ENCODE peak calls at places on chromosome 10, in four cellular contexts. A is H9, J is mesendoderm, M is H1. H is an unnamed sample.

GRCh38 chr10:109007514-109007913 is 915.8 kb downstream of the XPNPEP1 start:
- DNase-seq in A (no peak), J (no peak), M (no peak), H (no peak)

GRCh38 chr10:24974978-24975377 is 22.6 kb upstream of the PRTFDC1 start:
- DNase-seq in A (no peak), J (no peak), M (no peak), H (peak; percentile 74)

GRCh38 chr10:30151581-30152389 is 92.4 kb upstream of the JCAD start:
- DNase-seq in A (peak; percentile 49), J (peak; percentile 83), M (peak; percentile 2), H (peak; percentile 88)

GRCh38 chr10:122165914-122166313 is 105.2 kb upstream of the BTBD16 start:
- DNase-seq in A (no peak), J (no peak), M (no peak), H (no peak)

GRCh38 chr10:48814933-48815332 is 124.7 kb downstream of the LRRC18 start:
- DNase-seq in A (no peak), J (no peak), M (no peak), H (no peak)

GRCh38 chr10:4083509-4084003 is 298.5 kb upstream of the KLF6 start:
- DNase-seq in A (no peak), J (peak; percentile 96), M (no peak), H (no peak)

GRCh38 chr10:17836917-17837316 is 27.8 kb downstream of the MRC1 start:
- DNase-seq in A (peak; percentile 61), J (peak; percentile 97), M (peak; percentile 15), H (peak; percentile 62)

GRCh38 chr10:74870191-74870590 is 43.8 kb downstream of the KAT6B start:
- DNase-seq in A (no peak), J (no peak), M (no peak), H (no peak)

GRCh38 chr10:35331894-35332640 is 4.2 kb upstream of the CCNY start:
- DNase-seq in A (no peak), J (no peak), M (no peak), H (peak; percentile 97)

GRCh38 chr10:73956476-73957338 is 41.2 kb upstream of the VCL start:
- DNase-seq in A (no peak), J (no peak), M (no peak), H (peak; percentile 62)

GRCh38 chr10:66931340-66931948 is 5.6 kb downstream of the LRRTM3 start:
- DNase-seq in A (no peak), J (peak; percentile 67), M (no peak), H (peak; percentile 77)

GRCh38 chr10:83212632-83213349 is 926.5 kb upstream of the GHITM start:
- DNase-seq in A (no peak), J (peak; percentile 22), M (no peak), H (no peak)

GRCh38 chr10:86729677-86730076 is 26.7 kb upstream of the BMPR1A start:
- DNase-seq in A (no peak), J (no peak), M (no peak), H (no peak)

GRCh38 chr10:7700577-7701125 is 2.5 kb upstream of the ITIH2 start:
- DNase-seq in A (no peak), J (no peak), M (no peak), H (no peak)

GRCh38 chr10:73000973-73001372 is 46.4 kb upstream of the PLA2G12B start:
- DNase-seq in A (no peak), J (no peak), M (no peak), H (no peak)

GRCh38 chr10:102740229-102740628 is 3.5 kb upstream of the WBP1L start:
- DNase-seq in A (no peak), J (no peak), M (no peak), H (no peak)

GRCh38 chr10:109894516-109894915 is 28.8 kb downstream of the XPNPEP1 start:
- DNase-seq in A (peak; percentile 24), J (no peak), M (no peak), H (peak; percentile 88)

GRCh38 chr10:16792675-16793074 is 24.5 kb downstream of the RSU1 start:
- DNase-seq in A (no peak), J (no peak), M (no peak), H (peak; percentile 47)

GRCh38 chr10:24897326-24897926 is 55.0 kb downstream of the PRTFDC1 start:
- DNase-seq in A (no peak), J (peak; percentile 89), M (no peak), H (peak; percentile 78)

GRCh38 chr10:96673318-96674099 is 46.8 kb downstream of the PIK3AP1 start:
- DNase-seq in A (no peak), J (no peak), M (no peak), H (peak; percentile 63)

GRCh38 chr10:34507217-34507616 is 307.9 kb downstream of the PARD3 start:
- DNase-seq in A (no peak), J (peak; percentile 64), M (no peak), H (no peak)

GRCh38 chr10:114822771-114823463 is 1.3 kb downstream of the FHIP2A start:
- DNase-seq in A (no peak), J (no peak), M (no peak), H (peak; percentile 74)

GRCh38 chr10:23461557-23461956 is 22.7 kb downstream of the OTUD1 start:
- DNase-seq in A (no peak), J (peak; percentile 31), M (no peak), H (no peak)

GRCh38 chr10:15370741-15371701 is at the start of gene FAM171A1:
- DNase-seq in A (peak; percentile 69), J (peak; percentile 82), M (no peak), H (peak; percentile 29)

GRCh38 chr10:69241575-69241974 is 21.4 kb downstream of the HKDC1 start:
- DNase-seq in A (no peak), J (no peak), M (no peak), H (no peak)

GRCh38 chr10:50990568-50991495 is 83.5 kb upstream of the PRKG1 start:
- DNase-seq in A (peak; percentile 54), J (peak; percentile 41), M (no peak), H (peak; percentile 95)

GRCh38 chr10:86662186-86663045 is 5.9 kb upstream of the LDB3 start:
- DNase-seq in A (no peak), J (no peak), M (no peak), H (no peak)

GRCh38 chr10:70601775-70602174 is 766 bp downstream of the PRF1 start:
- DNase-seq in A (no peak), J (no peak), M (no peak), H (no peak)

GRCh38 chr10:80407836-80408197 is 534 bp upstream of the PRXL2A start:
- DNase-seq in A (peak; percentile 57), J (peak; percentile 47), M (no peak), H (no peak)

GRCh38 chr10:1406172-1406975 is 331.0 kb downstream of the ADARB2 start:
- DNase-seq in A (no peak), J (no peak), M (no peak), H (no peak)

GRCh38 chr10:63608511-63608910 is 87.3 kb downstream of the REEP3 start:
- DNase-seq in A (no peak), J (no peak), M (no peak), H (no peak)

GRCh38 chr10:125661942-125662515 is 20.9 kb downstream of the TEX36 start:
- DNase-seq in A (no peak), J (peak; percentile 29), M (no peak), H (peak; percentile 55)

GRCh38 chr10:125661418-125661941 is 21.5 kb downstream of the TEX36 start:
- DNase-seq in A (no peak), J (no peak), M (no peak), H (no peak)

DNA sequence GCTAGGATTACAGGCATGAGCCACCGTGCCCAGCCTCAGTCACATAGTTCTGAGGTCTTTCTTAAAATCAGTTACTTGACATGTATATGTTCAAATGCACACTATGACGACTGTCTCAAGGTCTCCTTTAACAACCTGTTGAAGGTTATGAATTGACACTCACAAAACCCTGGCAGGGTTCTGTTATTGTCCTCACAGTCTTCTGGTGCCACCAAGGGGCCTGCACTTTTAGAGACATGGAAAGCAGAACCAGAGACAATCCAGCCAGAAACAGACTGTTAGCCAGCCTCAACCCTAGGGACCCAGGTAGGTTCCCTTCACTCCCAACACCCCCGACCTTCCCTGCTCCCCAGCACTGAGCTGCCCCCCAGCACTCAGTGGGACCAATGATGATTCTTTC is 26.4 kb downstream of the TEX36 start:
- DNase-seq in A (no peak), J (no peak), M (no peak), H (no peak)
- H3K27ac ChIP-seq in A (no peak overlapping the region), J (no peak overlapping the region), M (no peak overlapping the region), H (no peak overlapping the region)

DNA sequence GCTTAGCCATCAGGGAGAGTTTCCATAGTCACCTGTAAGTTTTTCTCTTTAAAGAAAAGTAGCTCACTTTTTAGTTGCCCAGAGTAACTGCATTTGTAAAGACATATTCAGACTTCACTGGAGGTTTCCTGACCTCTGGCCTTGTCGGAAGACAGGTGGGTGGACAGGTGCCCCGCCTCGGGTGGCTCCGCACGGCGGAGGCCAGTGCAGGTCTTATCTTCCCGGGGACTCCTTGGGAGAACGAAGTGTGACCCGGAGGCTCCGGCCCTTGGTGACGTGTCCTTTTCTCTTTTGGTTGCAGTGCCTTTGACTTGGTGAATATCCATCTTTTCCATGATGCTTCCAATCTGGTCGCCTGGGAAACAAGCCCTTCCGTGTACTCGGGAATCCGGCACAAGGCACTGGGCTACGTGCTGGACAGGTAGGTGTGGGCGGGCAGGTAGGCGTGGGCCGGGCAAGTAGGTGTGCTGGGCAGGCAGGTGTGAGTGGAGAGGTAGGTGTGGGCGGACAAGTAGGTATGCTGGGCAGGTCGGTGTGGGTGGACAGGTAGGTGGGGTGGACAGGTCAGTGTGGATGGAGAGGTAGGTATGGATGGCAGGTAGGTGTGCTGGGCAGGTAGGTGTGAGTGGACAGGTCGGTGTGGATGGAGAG is 75.8 kb downstream of the NKX6-2 start:
- DNase-seq in A (no peak), J (no peak), M (no peak), H (no peak)
- H4K5ac ChIP-seq in A (no peak overlapping the region), J (no peak overlapping the region), M (no peak overlapping the region), H (no peak overlapping the region)

GRCh38 chr10:6535365-6535764 is 44.7 kb downstream of the PRKCQ start:
- DNase-seq in A (no peak), J (no peak), M (no peak), H (no peak)

GRCh38 chr10:6532321-6532720 is 47.8 kb downstream of the PRKCQ start:
- DNase-seq in A (no peak), J (no peak), M (no peak), H (no peak)

GRCh38 chr10:6537704-6538103 is 42.4 kb downstream of the PRKCQ start:
- DNase-seq in A (no peak), J (no peak), M (no peak), H (no peak)

GRCh38 chr10:6530966-6531365 is 49.1 kb downstream of the PRKCQ start:
- DNase-seq in A (no peak), J (no peak), M (no peak), H (no peak)

DNA sequence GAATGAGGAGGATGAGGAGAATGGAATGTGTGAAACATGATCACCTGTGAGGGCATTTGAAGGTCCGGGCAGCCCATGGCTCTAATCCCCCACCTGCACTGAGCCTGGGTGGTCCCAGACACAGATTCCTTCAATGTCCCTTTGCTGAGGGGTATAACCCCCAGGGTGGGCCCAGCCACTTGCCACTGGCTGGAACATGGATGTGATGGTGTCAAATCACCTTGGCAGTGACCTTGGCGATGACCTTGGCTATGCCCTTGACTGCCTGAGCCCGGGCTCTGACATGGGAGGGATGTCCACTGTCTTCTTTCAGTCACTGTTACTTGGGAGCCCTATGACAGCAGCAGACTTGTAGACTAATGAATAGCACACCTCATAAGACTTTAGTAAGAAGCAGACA is 44.0 kb downstream of the PRKCQ start:
- DNase-seq in A (no peak), J (no peak), M (no peak), H (no peak)
- H3K27ac ChIP-seq in A (no peak overlapping the region), J (no peak overlapping the region), M (no peak overlapping the region), H (no peak overlapping the region)

DNA sequence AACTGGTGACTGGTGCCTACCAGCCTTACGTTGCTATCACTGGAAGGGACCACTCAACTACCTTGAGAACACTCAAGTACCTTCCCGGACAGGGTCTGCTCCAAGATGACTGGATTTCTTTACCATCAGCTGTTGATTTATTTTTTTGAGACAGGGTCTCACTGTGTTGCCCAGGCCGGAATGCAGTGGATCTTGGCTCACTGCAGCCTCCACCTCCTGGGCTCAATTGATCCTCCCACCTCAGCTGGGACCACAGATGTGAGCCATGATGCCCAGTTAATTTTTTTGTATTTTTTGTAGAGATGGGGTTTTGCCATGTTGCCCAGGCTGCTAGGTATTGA is 45.2 kb upstream of the DLG5 start:
- DNase-seq in A (no peak), J (no peak), M (no peak), H (no peak)
- H4K5ac ChIP-seq in A (no peak overlapping the region), J (peak overlapping the region; percentile 21), M (peak overlapping the region; percentile 32), H (peak overlapping the region; percentile 86)

H was measured in IMR-90.